ENCODE peak calls at places on chromosomes 7 and 10, in eight cellular contexts. A is fibroblast of lung, M is sigmoid colon, J is lower lobe of right lung, V is heart right ventricle, L is neuronal stem cell, P is lung, O is mesendoderm. D is an unnamed sample. For H3K4me1, the result is how much of the 10 kb centered on the place peaks cover.

GRCh38 chr7:92546856-92547497 is 18.4 kb downstream of the RBM48 start:
- DNase-seq in A (no peak), M (no peak), J (no peak), V (no peak), L (no peak), P (no peak), O (no peak), D (no peak)

GRCh38 chr10:85510682-85511081 is 855.9 kb downstream of the GRID1 start:
- DNase-seq in A (no peak), M (no peak), J (no peak), V (no peak), L (no peak), P (no peak), O (peak), D (no peak)

GRCh38 chr7:97004237-97004930 is 969 bp upstream of the DLX6 start:
- DNase-seq in A (no peak), M (no peak), J (no peak), V (no peak), L (no peak), P (no peak), O (no peak), D (no peak)

GRCh38 chr7:8922726-8923125 is 489.3 kb downstream of the NXPH1 start:
- DNase-seq in A (no peak), M (no peak), J (no peak), V (no peak), L (no peak), P (no peak), O (no peak), D (no peak)

GRCh38 chr7:43906327-43907010 is at the start of gene URGCP:
- DNase-seq in A (peak), M (peak), J (peak), V (peak), L (no peak), P (peak), O (peak), D (peak)

GRCh38 chr10:126171555-126171954 is 216.7 kb downstream of the ADAM12 start:
- DNase-seq in A (peak), M (no peak), J (no peak), V (no peak), L (no peak), P (no peak), O (no peak), D (no peak)

GRCh38 chr7:21771906-21772610 is 173.6 kb downstream of the CDCA7L start:
- DNase-seq in A (peak), M (no peak), J (no peak), V (no peak), L (peak), P (no peak), O (peak), D (no peak)

GRCh38 chr7:73704640-73705550 is 14.6 kb downstream of the STX1A start:
- DNase-seq in A (peak), M (peak), J (peak), V (no peak), L (no peak), P (peak), O (no peak), D (peak)

GRCh38 chr10:36443233-36443632 is 682.2 kb upstream of the ANKRD30A start:
- DNase-seq in A (no peak), M (no peak), J (no peak), V (no peak), L (no peak), P (no peak), O (no peak), D (no peak)

GRCh38 chr10:96311180-96311697 is 7.0 kb downstream of the DNTT start:
- DNase-seq in A (no peak), M (no peak), J (no peak), V (no peak), L (no peak), P (no peak), O (no peak), D (no peak)
- H3K4me1 ChIP-seq in A (under half), M (under half), J (under half), V (under half), L (under half), P (under half), O (under half), D (under half)

DNA sequence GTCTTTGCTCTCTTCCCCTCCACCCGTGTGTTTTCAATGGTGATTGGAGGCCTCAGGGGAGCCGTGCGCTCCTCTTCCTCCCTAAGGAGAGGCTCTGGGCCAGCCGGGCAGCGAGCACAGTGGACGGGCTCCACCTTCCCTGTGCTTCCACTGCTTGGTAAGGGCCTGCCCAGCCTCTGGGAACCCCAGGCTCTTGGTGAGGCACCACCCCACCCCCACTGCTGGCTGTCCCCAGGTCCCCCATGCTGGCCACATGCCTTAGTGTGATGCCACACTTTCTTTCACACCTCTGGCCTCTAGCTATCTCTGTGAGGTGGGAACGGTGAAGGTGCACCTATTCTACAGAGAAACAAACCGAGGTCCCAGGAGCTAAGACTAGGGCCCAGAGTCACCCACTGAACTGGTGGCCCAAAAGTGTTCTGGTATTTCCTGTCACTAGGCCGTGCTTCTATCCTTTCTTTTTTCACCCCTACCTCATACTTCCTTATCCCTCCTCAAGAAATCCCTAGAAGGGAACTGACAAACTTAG is 53.3 kb downstream of the UNC5B start:
- DNase-seq in A (no peak), M (no peak), J (no peak), V (no peak), L (no peak), P (no peak), O (no peak), D (peak)
- H3K4me1 ChIP-seq in A (under half), M (under half), J (under half), V (half or more), L (under half), P (under half), O (under half), D (under half)

DNA sequence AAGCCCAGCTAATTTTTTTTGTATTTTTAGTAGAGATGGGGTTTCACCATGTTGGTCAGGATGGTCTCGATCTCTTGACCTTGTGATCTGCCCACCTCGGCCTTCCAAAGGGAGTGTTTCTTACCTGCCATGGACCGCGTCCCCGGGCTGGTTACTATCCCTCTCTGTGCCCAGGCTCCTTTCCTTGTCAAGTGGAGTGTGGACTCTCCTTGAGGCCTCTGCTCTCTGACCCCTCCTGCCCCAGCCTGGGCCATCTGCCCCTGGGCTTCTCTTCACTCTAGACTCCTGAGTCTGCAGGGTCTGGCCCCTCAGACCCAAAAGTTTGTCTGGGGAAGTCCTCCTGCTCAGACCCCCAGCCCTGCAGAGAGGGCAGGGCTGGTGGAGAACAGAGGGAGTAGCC is 20.7 kb downstream of the NEURL1 start:
- DNase-seq in A (no peak), M (no peak), J (no peak), V (no peak), L (no peak), P (no peak), O (no peak), D (no peak)
- H3K4me1 ChIP-seq in A (under half), M (under half), J (under half), V (under half), L (under half), P (under half), O (under half), D (under half)

GRCh38 chr10:79155301-79156081 is 86.7 kb downstream of the ZMIZ1 start:
- DNase-seq in A (peak), M (peak), J (no peak), V (peak), L (no peak), P (no peak), O (peak), D (peak)

GRCh38 chr10:79158004-79158340 is 89.2 kb downstream of the ZMIZ1 start:
- DNase-seq in A (no peak), M (no peak), J (no peak), V (no peak), L (no peak), P (no peak), O (no peak), D (no peak)

GRCh38 chr10:79159141-79159619 is 90.4 kb downstream of the ZMIZ1 start:
- DNase-seq in A (peak), M (no peak), J (no peak), V (no peak), L (no peak), P (no peak), O (no peak), D (peak)

GRCh38 chr10:79158402-79159097 is 89.8 kb downstream of the ZMIZ1 start:
- DNase-seq in A (no peak), M (no peak), J (no peak), V (no peak), L (no peak), P (no peak), O (peak), D (no peak)

DNA sequence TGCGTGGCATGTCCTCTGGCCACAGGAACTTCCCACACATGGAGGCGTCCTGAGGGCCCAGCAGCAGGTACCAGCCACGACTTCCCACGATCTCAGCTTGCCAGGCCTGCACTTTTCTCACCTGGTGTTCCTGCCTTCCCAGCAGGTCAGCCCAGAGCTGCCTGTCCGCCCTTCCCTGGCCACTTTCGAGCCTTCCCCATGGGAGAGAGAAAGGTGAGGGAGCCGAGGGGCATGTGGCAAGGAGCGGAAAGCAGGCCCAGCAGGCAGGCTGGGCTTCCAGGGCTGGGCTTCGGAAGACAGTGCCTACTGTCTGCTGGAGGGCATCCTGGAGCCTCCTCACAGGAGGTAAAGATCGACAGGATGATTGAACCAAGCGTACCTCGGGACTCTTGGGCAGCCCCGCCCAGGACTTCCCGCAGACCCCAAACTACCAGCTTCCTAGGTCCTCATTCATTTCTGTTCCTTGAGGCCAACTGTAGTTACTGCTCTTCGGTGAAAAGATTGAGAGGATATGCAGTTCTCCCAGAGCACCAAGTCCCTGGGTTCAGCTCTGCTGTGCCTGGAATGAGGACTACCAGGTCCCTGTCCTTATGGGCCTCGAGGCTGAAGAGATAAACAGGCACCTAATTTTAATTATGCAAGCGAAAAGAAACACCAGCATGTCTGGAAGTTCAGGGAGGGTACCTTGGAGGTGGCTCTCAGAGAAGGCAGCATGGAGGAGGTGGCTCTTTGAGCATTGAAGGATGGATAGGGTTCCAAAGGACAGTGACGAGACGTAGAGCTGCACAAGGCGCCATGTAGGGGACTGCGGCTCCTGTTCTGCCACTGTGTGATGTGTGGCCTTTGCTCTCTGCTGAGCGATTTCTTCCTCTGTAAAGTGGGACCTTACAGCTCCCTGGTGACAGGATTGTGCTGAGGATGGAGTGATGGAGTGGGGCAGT is 87.8 kb downstream of the ZMIZ1 start:
- DNase-seq in A (no peak), M (no peak), J (no peak), V (no peak), L (no peak), P (no peak), O (peak), D (no peak)
- H3K4me1 ChIP-seq in A (half or more), M (half or more), J (half or more), V (half or more), L (under half), P (under half), O (under half), D (half or more)

GRCh38 chr7:27133409-27134157 is 3.0 kb upstream of the HOXA4 start:
- DNase-seq in A (no peak), M (peak), J (no peak), V (no peak), L (no peak), P (no peak), O (no peak), D (no peak)
- H3K4me1 ChIP-seq in A (under half), M (half or more), J (under half), V (under half), L (under half), P (under half), O (under half), D (under half)

GRCh38 chr7:47153076-47153475 is 428.8 kb downstream of the TNS3 start:
- DNase-seq in A (peak), M (no peak), J (no peak), V (no peak), L (no peak), P (peak), O (no peak), D (no peak)
- H3K4me1 ChIP-seq in A (under half), M (under half), J (under half), V (under half), L (under half), P (under half), O (under half), D (under half)